ENCODE peak calls at places on chromosomes 7 and 10, in five cellular contexts. S is left lung, D is neural progenitor cell, K is transverse colon, P is GM12878. J is an unnamed sample. For H3K4me1, the result is how much of the 10 kb centered on the place peaks cover.

GRCh38 chr10:12902135-12902572 is 99.4 kb downstream of the CCDC3 start:
- DNase-seq in P (peak), S (no peak), K (peak), D (peak), J (no peak)

GRCh38 chr10:30858499-30858898 is 173.2 kb downstream of the ZNF438 start:
- DNase-seq in K (no peak), P (no peak), D (no peak), S (no peak), J (no peak)

GRCh38 chr7:24152356-24152755 is 131.6 kb upstream of the NPY start:
- DNase-seq in D (no peak), P (no peak), K (peak), S (no peak), J (no peak)

GRCh38 chr10:9305018-9305655 is 1250.6 kb downstream of the GATA3 start:
- DNase-seq in S (no peak), K (no peak), D (peak), P (no peak), J (no peak)

GRCh38 chr10:95519132-95519487 is 42.1 kb downstream of the SORBS1 start:
- DNase-seq in D (no peak), S (no peak), P (no peak), K (no peak), J (no peak)

GRCh38 chr7:126803990-126804389 is 448.8 kb downstream of the GRM8 start:
- DNase-seq in K (no peak), S (no peak), P (no peak), D (no peak), J (no peak)

GRCh38 chr7:130894146-130895005 is 160.4 kb upstream of the KLF14 start:
- DNase-seq in K (no peak), D (no peak), P (no peak), S (peak), J (peak)

GRCh38 chr7:17942231-17942630 is 1.9 kb upstream of the SNX13 start:
- DNase-seq in P (no peak), K (no peak), D (no peak), S (no peak), J (no peak)

GRCh38 chr7:80463272-80463920 is 48.5 kb downstream of the GNAT3 start:
- DNase-seq in D (no peak), P (no peak), K (no peak), S (no peak), J (no peak)

GRCh38 chr7:148699772-148700629 is 1.3 kb downstream of the CUL1 start:
- DNase-seq in D (no peak), S (no peak), P (no peak), K (no peak), J (no peak)

GRCh38 chr7:130141161-130141857 is 63.9 kb downstream of the TMEM209 start:
- DNase-seq in K (peak), P (no peak), S (peak), D (peak), J (peak)

GRCh38 chr10:75396861-75397570 is 4.5 kb downstream of the ZNF503 start:
- DNase-seq in P (no peak), D (peak), S (peak), K (peak), J (peak)

GRCh38 chr7:20260219-20260618 is 43.0 kb upstream of the MACC1 start:
- DNase-seq in D (no peak), K (no peak), S (no peak), P (no peak), J (no peak)

GRCh38 chr10:84552478-84552877 is 224.1 kb downstream of the CCSER2 start:
- DNase-seq in S (no peak), K (no peak), D (peak), P (no peak), J (no peak)

GRCh38 chr10:96645191-96645721 is 58.4 kb upstream of the TM9SF3 start:
- DNase-seq in P (no peak), S (peak), D (no peak), K (peak), J (no peak)

GRCh38 chr10:789831-790701 is 100.6 kb upstream of the DIP2C start:
- DNase-seq in P (no peak), D (peak), K (no peak), S (no peak), J (peak)

GRCh38 chr7:141118809-141119586 is 45.1 kb downstream of the TMEM178B start:
- DNase-seq in P (no peak), S (no peak), K (no peak), D (no peak), J (no peak)

GRCh38 chr7:2477447-2478386 is 1.5 kb upstream of the GRIFIN start:
- DNase-seq in D (peak), K (peak), S (peak), P (no peak), J (peak)

GRCh38 chr7:111492234-111492633 is 70.1 kb downstream of the IMMP2L start:
- DNase-seq in K (no peak), S (no peak), D (no peak), P (no peak), J (no peak)

GRCh38 chr10:33913194-33913593 is 578.7 kb upstream of the NRP1 start:
- DNase-seq in S (no peak), P (no peak), K (no peak), D (no peak), J (no peak)

GRCh38 chr10:96337106-96337505 is 21.7 kb downstream of the OPALIN start:
- DNase-seq in K (no peak), S (no peak), D (no peak), P (no peak), J (no peak)

GRCh38 chr7:119514326-119514725 is 758.6 kb upstream of the KCND2 start:
- DNase-seq in P (no peak), K (no peak), D (no peak), S (no peak), J (no peak)

GRCh38 chr7:140625908-140626868 is 14.4 kb downstream of the DENND2A start:
- DNase-seq in K (peak), S (no peak), D (peak), P (no peak), J (peak)

GRCh38 chr7:105619590-105619989 is 38.3 kb upstream of the EFCAB10 start:
- DNase-seq in K (no peak), S (no peak), P (no peak), D (no peak), J (no peak)

GRCh38 chr7:35430547-35431153 is 176.8 kb upstream of the TBX20 start:
- DNase-seq in P (no peak), K (no peak), D (peak), S (no peak), J (no peak)

GRCh38 chr7:50368366-50368765 is 63.9 kb downstream of the IKZF1 start:
- DNase-seq in K (no peak), S (no peak), P (no peak), D (no peak), J (no peak)

GRCh38 chr10:92552310-92552709 is 21.6 kb downstream of the IDE start:
- DNase-seq in S (no peak), D (no peak), P (no peak), K (no peak), J (no peak)

GRCh38 chr10:92550924-92551323 is 23.0 kb downstream of the IDE start:
- DNase-seq in P (no peak), K (no peak), S (no peak), D (no peak), J (no peak)

GRCh38 chr10:92559051-92559450 is 14.8 kb downstream of the IDE start:
- DNase-seq in S (no peak), P (no peak), D (no peak), K (no peak), J (no peak)

DNA sequence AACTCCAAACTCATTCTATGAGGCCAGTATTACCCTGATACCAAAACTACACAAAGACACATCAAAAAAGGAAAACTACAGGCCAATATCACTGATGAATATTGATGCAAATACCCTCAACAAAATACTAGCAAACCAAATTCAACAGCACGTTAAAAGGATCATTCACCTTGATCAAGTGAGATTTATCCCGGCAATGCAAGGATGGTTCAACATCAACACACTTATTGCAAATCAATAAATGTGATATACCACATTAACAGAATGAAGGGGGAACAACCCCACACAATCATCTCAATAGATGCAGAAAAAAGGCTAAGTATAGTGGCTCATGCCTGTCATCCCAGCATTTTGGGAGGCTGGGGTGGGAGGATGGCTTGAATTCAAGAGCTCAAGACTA is 19.9 kb downstream of the IDE start:
- DNase-seq in S (no peak), K (no peak), D (no peak), P (no peak), J (no peak)
- H3K4me3 ChIP-seq in S (no peak), K (no peak), D (no peak), P (no peak), J (no peak)

GRCh38 chr10:5818048-5818331 is 4.8 kb upstream of the GDI2 start:
- DNase-seq in K (no peak), S (no peak), P (no peak), D (no peak), J (no peak)

GRCh38 chr10:5818894-5819293 is 5.7 kb upstream of the GDI2 start:
- DNase-seq in K (no peak), P (no peak), S (no peak), D (no peak), J (no peak)

GRCh38 chr10:5816170-5816569 is 2.9 kb upstream of the GDI2 start:
- DNase-seq in S (no peak), D (no peak), K (no peak), P (peak), J (no peak)

GRCh38 chr10:5814110-5815107 is 1.2 kb upstream of the GDI2 start:
- DNase-seq in P (no peak), D (peak), S (no peak), K (no peak), J (no peak)

GRCh38 chr10:5817322-5818047 is 4.3 kb upstream of the GDI2 start:
- DNase-seq in S (no peak), P (peak), K (no peak), D (no peak), J (no peak)
- H3K4me1 ChIP-seq in S (under half), P (half or more), K (under half), D (under half), J (under half)

GRCh38 chr10:129955591-129956284 is 8.3 kb downstream of the EBF3 start:
- DNase-seq in D (peak), S (no peak), P (no peak), K (no peak), J (no peak)
- TF ChIP-seq CTCF in D (no peak), S (no peak), P (no peak), K (no peak), J (peak)

GRCh38 chr10:103578782-103579382 is 85.4 kb downstream of the NEURL1 start:
- DNase-seq in D (no peak), S (no peak), K (peak), P (no peak), J (peak)

GRCh38 chr10:103576862-103577261 is 83.4 kb downstream of the NEURL1 start:
- DNase-seq in P (no peak), D (no peak), K (no peak), S (no peak), J (no peak)

GRCh38 chr10:103575416-103576075 is 82.0 kb downstream of the NEURL1 start:
- DNase-seq in D (no peak), P (no peak), K (no peak), S (no peak), J (no peak)

GRCh38 chr10:103574116-103575061 is 80.9 kb downstream of the NEURL1 start:
- DNase-seq in D (no peak), K (no peak), S (no peak), P (no peak), J (no peak)

DNA sequence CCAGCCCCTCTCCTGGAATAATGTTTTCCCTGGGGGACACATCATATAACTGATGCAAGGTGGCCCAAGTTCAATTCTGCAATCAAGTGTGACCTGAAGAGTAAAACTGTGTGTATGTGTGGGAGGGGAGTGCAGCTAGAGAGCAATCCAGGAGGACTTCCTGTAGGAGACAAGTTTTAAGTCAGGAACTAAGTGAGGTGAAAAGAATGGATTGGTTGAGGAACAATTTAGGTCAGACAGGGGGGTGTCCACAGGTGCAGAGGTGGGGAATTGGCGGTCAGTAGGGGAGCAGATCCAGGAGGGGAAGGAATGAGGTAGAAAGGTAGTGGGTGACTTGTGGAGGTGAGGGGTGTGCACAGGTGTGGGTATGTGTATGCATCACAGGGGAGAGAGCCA is 82.6 kb downstream of the NEURL1 start:
- DNase-seq in P (no peak), D (no peak), K (no peak), S (no peak), J (peak)
- H3K4me3 ChIP-seq in P (no peak), D (no peak), K (no peak), S (no peak), J (no peak)

DNA sequence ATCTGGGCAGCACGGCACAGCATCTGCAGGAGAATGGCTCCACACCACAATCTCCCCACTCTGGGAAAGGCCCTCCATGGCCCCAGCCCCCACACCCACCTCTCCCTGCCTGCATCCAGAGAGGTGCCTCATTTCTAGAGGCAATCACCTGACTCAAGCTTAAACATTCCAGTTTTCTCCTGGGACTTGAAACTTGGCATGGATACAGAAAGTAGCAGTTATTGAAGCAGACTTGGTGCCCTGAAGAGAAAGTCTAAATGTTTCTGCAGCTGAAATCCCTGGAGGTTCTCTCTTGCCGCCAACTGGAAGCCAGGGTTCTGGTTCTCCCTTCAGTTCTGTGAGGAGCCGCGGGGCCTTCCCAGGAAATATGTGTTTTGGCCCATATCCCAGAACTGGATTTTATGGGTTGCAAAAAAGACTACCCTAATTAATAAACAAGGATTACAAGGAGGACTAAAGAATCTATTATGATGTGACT is 122.8 kb downstream of the SKIDA1 start:
- DNase-seq in K (no peak), S (no peak), P (no peak), D (no peak), J (no peak)
- H3K4me1 ChIP-seq in K (under half), S (under half), P (under half), D (under half), J (under half)

DNA sequence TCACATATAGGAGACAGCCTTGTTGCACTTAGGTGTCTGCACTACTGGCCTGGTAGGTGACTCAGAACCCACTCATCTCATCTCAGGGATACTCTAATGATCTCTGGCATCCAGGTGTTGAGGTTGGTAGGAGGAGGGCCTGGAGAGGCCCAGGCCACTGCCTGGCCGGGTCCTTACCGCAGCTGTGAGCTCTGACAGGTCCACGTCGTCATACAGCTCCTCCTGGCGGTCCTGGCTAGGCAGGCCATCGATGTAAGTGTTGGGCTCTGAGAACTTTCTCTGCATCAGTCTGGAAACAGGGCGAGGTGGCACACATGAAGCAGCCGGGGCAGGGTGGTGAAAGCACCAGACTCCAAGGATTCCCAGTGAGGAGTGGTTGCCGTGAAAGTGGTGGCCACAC is 62.1 kb downstream of the VWA2 start:
- DNase-seq in S (no peak), K (no peak), D (no peak), P (no peak), J (no peak)
- TF ChIP-seq CTCF in S (no peak), K (no peak), D (no peak), P (no peak), J (no peak)

DNA sequence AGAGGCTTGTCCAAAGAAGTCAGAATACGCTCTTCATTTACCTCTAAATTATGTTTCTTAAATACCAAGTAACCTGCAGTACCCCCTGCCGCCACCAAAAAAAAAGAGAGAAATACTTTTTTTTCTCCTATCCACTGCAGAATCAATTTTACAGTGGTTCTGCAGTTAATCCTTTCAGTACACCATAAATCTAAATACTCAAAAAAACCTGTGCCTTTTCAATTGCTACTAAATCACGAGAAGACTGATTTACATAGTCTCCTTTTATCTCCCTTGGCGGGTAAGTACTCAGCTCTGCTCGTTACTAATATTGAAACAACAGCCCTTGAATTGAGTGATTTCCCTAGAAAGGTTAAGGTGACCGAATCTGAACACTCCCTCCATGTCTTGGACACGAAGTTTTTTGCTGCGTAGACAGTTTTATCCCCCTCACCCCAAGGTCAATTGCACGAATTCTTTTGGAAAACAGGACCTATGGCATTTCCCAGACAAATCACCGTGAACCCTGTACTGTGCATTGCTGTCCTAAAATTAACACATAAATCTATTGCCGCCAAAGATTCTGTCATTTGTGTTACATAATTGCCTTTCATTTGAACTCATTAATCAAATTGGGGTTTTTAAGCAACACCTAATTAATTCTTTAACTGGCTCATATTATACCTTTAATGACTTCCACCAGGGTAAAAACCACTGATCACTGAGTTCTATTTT is 517 bp upstream of the VIM start:
- DNase-seq in S (no peak), P (peak), D (no peak), K (no peak), J (no peak)
- H3K4me3 ChIP-seq in S (peak), P (peak), D (peak), K (peak), J (peak)

GRCh38 chr7:93198472-93198871 is 27.8 kb downstream of the HEPACAM2 start:
- DNase-seq in D (no peak), S (no peak), K (no peak), P (no peak), J (no peak)

GRCh38 chr7:93196331-93196730 is 29.9 kb downstream of the HEPACAM2 start:
- DNase-seq in S (no peak), D (no peak), P (no peak), K (peak), J (no peak)

GRCh38 chr7:93189235-93189634 is 37.0 kb downstream of the HEPACAM2 start:
- DNase-seq in D (no peak), S (no peak), P (no peak), K (no peak), J (no peak)

GRCh38 chr7:93194368-93194767 is 31.9 kb downstream of the HEPACAM2 start:
- DNase-seq in K (no peak), P (no peak), D (no peak), S (no peak), J (no peak)
- H3K4me1 ChIP-seq in K (under half), P (under half), D (under half), S (under half), J (under half)

DNA sequence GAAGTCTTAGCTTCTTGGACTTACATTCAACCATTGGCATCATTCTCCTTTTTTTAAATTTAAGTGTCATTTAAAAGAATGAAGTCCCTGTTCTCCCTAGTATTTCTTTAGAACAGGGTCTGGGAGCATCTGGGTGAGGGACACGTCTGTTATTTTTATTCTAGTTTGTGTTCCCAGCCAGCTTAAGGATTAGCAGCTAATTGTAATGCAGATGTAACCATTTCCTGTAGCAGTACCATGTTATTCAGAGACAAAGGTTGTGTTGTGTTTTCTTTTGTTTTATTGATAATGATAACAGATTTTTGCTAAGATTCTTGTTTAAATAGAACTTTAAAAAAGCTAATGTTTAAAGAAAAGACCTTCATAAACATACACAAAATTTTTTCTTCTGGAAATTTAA is 34.3 kb downstream of the BMS1 start:
- DNase-seq in K (no peak), S (no peak), D (peak), P (no peak), J (no peak)
- TF ChIP-seq CTCF in K (no peak), S (no peak), D (no peak), P (no peak), J (no peak)